ENCODE peak calls at places on chromosomes 5 and 9, in six cellular contexts. J, A, K, G, D and Q are unnamed samples.

GRCh38 chr9:114446036-114446435 is 58.3 kb upstream of the AKNA start:
- DNase-seq in D (peak), G (no peak), J (no peak), A (peak), K (peak), Q (peak)

GRCh38 chr5:11384441-11385250 is 519.6 kb downstream of the CTNND2 start:
- DNase-seq in J (no peak), K (no peak), G (peak), A (no peak), D (no peak), Q (no peak)

GRCh38 chr5:10301842-10302610 is 5.7 kb downstream of the CMBL start:
- DNase-seq in A (no peak), D (no peak), G (no peak), K (no peak), J (peak), Q (peak)

GRCh38 chr5:147809830-147810666 is 21.4 kb downstream of the SPINK1 start:
- DNase-seq in J (no peak), A (no peak), G (no peak), D (no peak), K (no peak), Q (no peak)

GRCh38 chr9:132144708-132145365 is 17.0 kb upstream of the NTNG2 start:
- DNase-seq in G (no peak), D (no peak), J (no peak), K (no peak), A (peak), Q (peak)

GRCh38 chr9:77015291-77016048 is 4.0 kb upstream of the FOXB2 start:
- DNase-seq in G (no peak), K (no peak), J (no peak), A (no peak), D (no peak), Q (no peak)

GRCh38 chr5:52560366-52560765 is 227.3 kb upstream of the ITGA1 start:
- DNase-seq in D (no peak), G (no peak), K (peak), J (no peak), A (peak), Q (peak)

GRCh38 chr9:133874061-133874638 is 118.0 kb downstream of the VAV2 start:
- DNase-seq in K (peak), D (no peak), A (peak), G (no peak), J (no peak), Q (peak)

GRCh38 chr9:16022228-16022627 is 469.4 kb downstream of the CCDC171 start:
- DNase-seq in D (no peak), J (no peak), G (no peak), K (no peak), A (no peak), Q (no peak)

GRCh38 chr5:12659675-12660074 is 755.4 kb upstream of the CTNND2 start:
- DNase-seq in K (no peak), J (no peak), G (no peak), D (no peak), A (no peak), Q (no peak)

GRCh38 chr9:33781736-33782135 is 13.6 kb upstream of the PRSS3 start:
- DNase-seq in J (no peak), A (no peak), D (no peak), G (no peak), K (no peak), Q (no peak)

GRCh38 chr5:159105318-159106053 is 5.8 kb upstream of the EBF1 start:
- DNase-seq in D (no peak), A (no peak), G (no peak), J (no peak), K (no peak), Q (no peak)

GRCh38 chr5:173890195-173890951 is 2.2 kb downstream of the CPEB4 start:
- DNase-seq in A (peak), J (no peak), G (peak), K (peak), D (no peak), Q (peak)

GRCh38 chr9:99385814-99386279 is 163.8 kb downstream of the SEC61B start:
- DNase-seq in J (no peak), G (no peak), K (peak), D (no peak), A (peak), Q (peak)

GRCh38 chr9:114552716-114553115 is 34.9 kb upstream of the ATP6V1G1 start:
- DNase-seq in A (no peak), J (no peak), D (no peak), G (no peak), K (peak), Q (peak)

GRCh38 chr9:122347348-122348287 is 23.2 kb upstream of the PTGS1 start:
- DNase-seq in D (peak), J (no peak), K (peak), G (no peak), A (peak), Q (peak)

GRCh38 chr9:130768265-130768664 is 66.8 kb upstream of the ABL1 start:
- DNase-seq in A (no peak), K (peak), J (no peak), D (no peak), G (no peak), Q (no peak)

GRCh38 chr9:137759649-137760321 is 117.8 kb upstream of the CACNA1B start:
- DNase-seq in G (no peak), K (no peak), D (no peak), A (no peak), J (no peak), Q (no peak)

GRCh38 chr9:504921-505821 is 290.5 kb downstream of the DOCK8 start:
- DNase-seq in K (no peak), J (no peak), A (no peak), D (no peak), G (peak), Q (no peak)

GRCh38 chr5:168822745-168823281 is 243.6 kb upstream of the PANK3 start:
- DNase-seq in J (no peak), A (peak), K (no peak), G (no peak), D (no peak), Q (no peak)

GRCh38 chr9:125260564-125260963 is 1.1 kb upstream of the GAPVD1 start:
- DNase-seq in A (no peak), G (no peak), D (peak), J (no peak), K (peak), Q (no peak)

GRCh38 chr9:77534376-77535057 is 113.6 kb downstream of the GNA14 start:
- DNase-seq in J (no peak), G (peak), A (peak), K (no peak), D (no peak), Q (peak)

GRCh38 chr9:116313638-116314037 is 160.0 kb downstream of the PAPPA start:
- DNase-seq in K (no peak), A (no peak), J (no peak), G (no peak), D (no peak), Q (peak)

GRCh38 chr5:99543841-99544240 is 615.0 kb upstream of the CHD1 start:
- DNase-seq in A (peak), G (no peak), D (peak), K (no peak), J (no peak), Q (no peak)

GRCh38 chr9:135478191-135478590 is 1.4 kb upstream of the PPP1R26 start:
- DNase-seq in D (no peak), A (no peak), J (no peak), K (no peak), G (no peak), Q (no peak)

GRCh38 chr5:144882739-144883283 is 712.1 kb downstream of the KCTD16 start:
- DNase-seq in K (no peak), G (no peak), A (no peak), J (no peak), D (no peak), Q (no peak)

GRCh38 chr5:142164315-142164714 is 55.7 kb downstream of the NDFIP1 start:
- DNase-seq in G (no peak), J (no peak), A (no peak), D (no peak), K (no peak), Q (no peak)

GRCh38 chr5:40221796-40222195 is 457.9 kb upstream of the PTGER4 start:
- DNase-seq in J (no peak), K (peak), A (peak), G (no peak), D (peak), Q (peak)

GRCh38 chr9:82645591-82645990 is 417.4 kb downstream of the RASEF start:
- DNase-seq in A (no peak), K (no peak), J (no peak), D (no peak), G (no peak), Q (no peak)

GRCh38 chr9:19231126-19232035 is 888 bp downstream of the DENND4C start:
- DNase-seq in J (peak), A (peak), G (peak), D (no peak), K (peak), Q (peak)

GRCh38 chr9:35538361-35539234 is 48.7 kb downstream of the RUSC2 start:
- DNase-seq in K (peak), D (no peak), G (peak), J (no peak), A (peak), Q (peak)

GRCh38 chr5:81971694-81972495 is at the start of gene ATG10:
- DNase-seq in J (peak), G (peak), A (peak), K (peak), D (peak), Q (peak)

GRCh38 chr5:172715421-172715780 is 55.6 kb downstream of the DUSP1 start:
- DNase-seq in J (no peak), D (no peak), K (no peak), A (no peak), G (no peak), Q (no peak)